ENCODE peak calls at places on chromosomes 2 and 18, in four cellular contexts. Q is HepG2, I is K562, R is GM12878. L is an unnamed sample.

GRCh38 chr18:10140928-10141327 is 227.1 kb downstream of the VAPA start:
- DNase-seq in Q (peak), I (no peak), R (no peak), L (no peak)

GRCh38 chr2:3778841-3779505 is 75.6 kb downstream of the DCDC2C start:
- DNase-seq in Q (no peak), I (no peak), R (no peak), L (no peak)

GRCh38 chr2:183037660-183038340 is 457 bp downstream of the NCKAP1 start:
- DNase-seq in Q (peak), I (peak), R (no peak), L (peak)

GRCh38 chr2:168583064-168583709 is 127.1 kb downstream of the CERS6 start:
- DNase-seq in Q (no peak), I (no peak), R (no peak), L (no peak)

GRCh38 chr2:189074496-189074895 is 100.3 kb downstream of the COL3A1 start:
- DNase-seq in Q (no peak), I (no peak), R (no peak), L (no peak)

GRCh38 chr18:568731-569130 is 11.4 kb upstream of the CETN1 start:
- DNase-seq in Q (no peak), I (no peak), R (no peak), L (no peak)

GRCh38 chr2:70630761-70631160 is 77.1 kb upstream of the TGFA start:
- DNase-seq in Q (no peak), I (no peak), R (no peak), L (no peak)

GRCh38 chr2:102839668-102840388 is 78.0 kb downstream of the TMEM182 start:
- DNase-seq in Q (peak), I (peak), R (peak), L (peak)

GRCh38 chr2:217953531-217953932 is 49.3 kb downstream of the TNS1 start:
- DNase-seq in Q (no peak), I (no peak), R (no peak), L (no peak)

GRCh38 chr2:54945401-54946219 is 104.6 kb downstream of the RTN4 start:
- DNase-seq in Q (peak), I (no peak), R (peak), L (no peak)

GRCh38 chr2:108594132-108594981 is 60.1 kb downstream of the LIMS1 start:
- DNase-seq in Q (peak), I (no peak), R (no peak), L (no peak)

GRCh38 chr2:11692966-11693521 is 23.0 kb upstream of the NTSR2 start:
- DNase-seq in Q (peak), I (peak), R (no peak), L (peak)

GRCh38 chr2:191217580-191217979 is 27.6 kb upstream of the MYO1B start:
- DNase-seq in Q (peak), I (no peak), R (no peak), L (no peak)

GRCh38 chr18:49226935-49227334 is 233.5 kb downstream of the DYM start:
- DNase-seq in Q (no peak), I (no peak), R (no peak), L (no peak)

GRCh38 chr18:72444756-72445155 is 99.4 kb downstream of the CBLN2 start:
- DNase-seq in Q (no peak), I (no peak), R (no peak), L (no peak)

GRCh38 chr2:218026244-218026643 is 23.4 kb upstream of the TNS1 start:
- DNase-seq in Q (no peak), I (no peak), R (no peak), L (no peak)

GRCh38 chr2:98380203-98380535 is 33.9 kb downstream of the CNGA3 start:
- DNase-seq in Q (no peak), I (no peak), R (no peak), L (no peak)

GRCh38 chr18:13229021-13229671 is 10.6 kb downstream of the LDLRAD4 start:
- DNase-seq in Q (no peak), I (no peak), R (no peak), L (no peak)

GRCh38 chr2:75608684-75609333 is 37.8 kb upstream of the MRPL19 start:
- DNase-seq in Q (peak), I (peak), R (no peak), L (peak)

GRCh38 chr2:114754907-114755563 is 312.6 kb downstream of the DPP10 start:
- DNase-seq in Q (no peak), I (no peak), R (no peak), L (no peak)

GRCh38 chr2:128734521-128735295 is 416.0 kb upstream of the HS6ST1 start:
- DNase-seq in Q (no peak), I (no peak), R (no peak), L (peak)

GRCh38 chr2:61218817-61219170 is 56.8 kb downstream of the C2orf74 start:
- DNase-seq in Q (no peak), I (no peak), R (no peak), L (no peak)

GRCh38 chr18:9526458-9526857 is 51.1 kb downstream of the RALBP1 start:
- DNase-seq in Q (no peak), I (no peak), R (no peak), L (no peak)

GRCh38 chr2:207239222-207239674 is 73.5 kb upstream of the KLF7 start:
- DNase-seq in Q (no peak), I (peak), R (no peak), L (no peak)

GRCh38 chr18:27184115-27185024 is 738 bp downstream of the CHST9 start:
- DNase-seq in Q (no peak), I (no peak), R (no peak), L (peak)

GRCh38 chr2:57333221-57333620 is 713.4 kb upstream of the VRK2 start:
- DNase-seq in Q (no peak), I (no peak), R (no peak), L (no peak)

GRCh38 chr18:38368246-38368645 is 802.6 kb upstream of the CELF4 start:
- DNase-seq in Q (no peak), I (no peak), R (no peak), L (no peak)

DNA sequence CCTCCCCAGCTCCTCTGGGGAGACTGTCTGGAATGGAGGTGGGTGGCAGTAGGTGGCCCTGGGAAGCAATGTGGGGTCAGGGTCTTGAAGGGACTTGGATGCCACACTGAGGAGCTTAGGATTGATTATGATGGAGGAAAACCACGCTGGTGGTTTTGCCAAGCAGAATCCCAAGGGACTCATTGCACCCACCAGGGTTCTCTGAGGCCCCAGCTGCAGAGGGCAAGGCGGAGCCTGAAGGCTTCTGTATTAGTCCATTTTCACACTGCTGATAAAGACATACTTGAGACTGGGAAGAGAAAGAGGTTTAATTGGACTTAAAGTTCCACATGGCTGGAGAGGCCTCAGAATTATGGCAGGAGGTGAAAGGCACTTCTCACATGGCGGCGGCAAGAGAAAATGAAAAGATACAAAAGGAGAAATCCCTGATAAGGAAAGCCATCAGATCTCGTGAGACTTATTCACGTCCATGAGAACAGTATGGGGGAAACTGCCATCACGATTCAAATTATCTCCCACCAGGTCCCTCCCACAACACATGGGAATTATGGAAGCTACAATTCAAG is 87.2 kb upstream of the YWHAQ start:
- DNase-seq in Q (no peak), I (no peak), R (no peak), L (no peak)
- TF ChIP-seq ZBTB33 in Q (no peak), I (no peak), R (no peak), L (no peak)

DNA sequence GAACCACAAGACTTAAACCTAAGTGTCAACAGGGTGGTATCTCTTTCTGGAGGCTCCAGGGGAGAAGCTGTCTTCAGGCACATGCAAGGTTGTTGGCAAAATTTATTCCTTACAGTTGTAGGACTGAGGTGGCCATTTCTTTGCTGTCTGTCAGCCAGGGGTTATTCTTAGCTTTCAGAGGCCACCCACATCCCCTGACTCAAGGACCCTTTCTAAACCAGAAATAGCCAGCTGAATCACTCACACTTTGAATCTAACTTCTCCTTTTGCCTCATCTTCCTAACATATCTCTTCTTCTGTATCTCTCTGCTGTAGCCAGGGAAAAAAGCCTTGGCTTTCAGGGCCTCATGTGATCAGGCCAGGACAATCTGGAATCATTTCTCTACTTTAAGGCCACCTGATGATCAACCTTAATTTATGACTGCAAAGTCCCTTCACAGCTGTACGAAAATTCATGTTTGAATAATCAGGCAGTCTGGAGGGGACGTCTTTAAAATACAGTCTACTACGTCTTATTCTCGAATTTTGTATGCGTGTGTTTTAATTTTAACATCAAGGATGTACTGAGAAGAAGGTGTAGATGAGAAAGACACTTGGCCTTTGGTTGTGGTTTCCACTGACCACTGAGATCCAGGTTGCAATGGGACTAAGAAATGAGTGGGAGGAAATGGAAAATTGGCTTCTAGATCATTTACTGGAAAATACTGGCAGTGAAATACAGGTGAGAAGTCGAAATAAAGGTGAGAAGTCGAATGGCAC is 90.4 kb downstream of the DOCK10 start:
- DNase-seq in Q (no peak), I (no peak), R (no peak), L (no peak)
- TF ChIP-seq EP300 in Q (no peak), I (no peak), R (no peak), L (no peak)

GRCh38 chr2:158142568-158143332 is 41.1 kb downstream of the UPP2 start:
- DNase-seq in Q (no peak), I (no peak), R (no peak), L (no peak)

GRCh38 chr2:158142165-158142564 is 40.5 kb downstream of the UPP2 start:
- DNase-seq in Q (no peak), I (no peak), R (no peak), L (no peak)

GRCh38 chr2:158140201-158140600 is 38.5 kb downstream of the UPP2 start:
- DNase-seq in Q (no peak), I (no peak), R (no peak), L (no peak)

DNA sequence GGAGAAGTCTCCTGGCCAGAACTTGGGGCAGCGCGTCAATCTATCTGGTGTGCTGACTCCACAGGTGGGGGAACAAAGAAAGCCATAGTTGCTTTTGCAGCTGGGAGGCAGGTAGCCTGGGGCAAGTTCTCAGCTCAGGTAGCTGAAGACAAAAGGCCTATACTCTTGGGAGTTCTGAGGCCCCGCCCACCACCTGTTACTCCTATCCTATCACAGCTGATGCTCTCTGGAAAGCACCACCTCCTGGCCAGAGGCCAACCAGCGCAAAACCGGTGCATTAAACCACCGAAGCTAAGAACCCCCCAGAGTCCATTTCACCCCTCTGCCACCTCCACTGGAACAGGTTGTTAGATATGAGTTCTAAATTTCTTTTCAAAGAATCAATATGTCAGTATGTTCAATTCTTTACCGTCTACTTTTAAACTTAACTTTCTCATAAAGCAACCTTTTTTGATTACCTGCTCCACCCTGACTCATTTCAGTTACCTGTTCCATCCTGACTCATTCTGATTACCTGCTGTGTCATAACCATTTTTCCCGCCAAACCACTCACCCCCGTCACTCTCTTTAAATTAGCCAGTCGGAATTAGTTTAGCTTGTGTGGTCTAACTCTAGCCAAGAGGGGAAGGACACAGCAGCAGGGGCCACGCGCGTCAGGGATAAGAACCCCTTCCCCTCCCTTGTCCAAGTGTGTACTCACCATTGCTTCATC is 43.4 kb downstream of the UPP2 start:
- DNase-seq in Q (no peak), I (no peak), R (no peak), L (no peak)
- TF ChIP-seq ZBTB33 in Q (no peak), I (no peak), R (no peak), L (no peak)

DNA sequence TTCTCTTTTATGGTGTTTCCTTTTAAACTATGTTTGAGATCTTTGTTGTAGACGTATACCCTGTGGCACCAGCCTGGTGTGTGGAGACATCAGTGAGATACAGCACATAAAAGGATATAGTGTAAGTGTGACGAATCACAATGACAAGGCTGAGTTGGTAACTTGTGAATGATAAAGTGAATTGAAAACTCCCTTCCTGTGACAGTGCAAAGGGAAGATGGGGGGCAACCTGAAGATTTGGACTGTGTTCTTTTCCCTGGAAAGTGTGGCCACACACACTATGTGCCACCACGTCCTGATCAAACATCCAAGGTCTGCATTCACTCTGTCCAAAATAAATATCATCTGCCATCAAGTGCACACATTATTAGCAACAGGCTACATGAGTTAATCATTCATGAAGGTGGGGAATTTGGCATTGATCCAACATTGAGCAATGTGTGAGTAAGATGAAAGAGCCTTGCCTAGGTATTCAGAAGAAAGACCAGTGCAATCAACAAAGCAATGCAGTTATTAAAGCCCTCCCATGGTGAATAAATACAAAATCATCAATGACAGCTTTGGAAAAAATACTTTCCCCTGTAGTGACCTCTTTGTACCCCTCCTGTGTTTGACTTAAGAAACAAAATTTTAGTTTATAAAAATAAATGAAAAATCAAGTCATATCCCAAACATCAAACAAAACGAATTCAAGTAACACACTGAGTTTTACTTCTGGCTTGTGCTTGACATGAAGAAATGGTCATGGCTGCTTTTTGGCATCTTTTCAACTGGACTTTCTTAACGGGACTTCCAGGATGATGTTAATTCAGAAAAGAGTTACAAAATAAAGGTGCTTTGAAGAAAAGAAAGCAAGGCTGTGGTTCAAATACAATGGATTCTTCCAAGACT is 1280.5 kb upstream of the ZEB2 start:
- DNase-seq in Q (peak), I (no peak), R (no peak), L (no peak)
- TF ChIP-seq EP300 in Q (peak), I (no peak), R (no peak), L (no peak)

GRCh38 chr2:37599688-37600525 is 71.5 kb downstream of the CDC42EP3 start:
- DNase-seq in Q (no peak), I (no peak), R (no peak), L (no peak)
- TF ChIP-seq ZBTB33 in Q (no peak), I (no peak), R (no peak), L (no peak)

GRCh38 chr2:20818820-20819219 is 4.1 kb downstream of the LDAH start:
- DNase-seq in Q (no peak), I (no peak), R (no peak), L (no peak)

GRCh38 chr2:20823917-20824316 is 1.0 kb upstream of the LDAH start:
- DNase-seq in Q (no peak), I (no peak), R (no peak), L (no peak)

DNA sequence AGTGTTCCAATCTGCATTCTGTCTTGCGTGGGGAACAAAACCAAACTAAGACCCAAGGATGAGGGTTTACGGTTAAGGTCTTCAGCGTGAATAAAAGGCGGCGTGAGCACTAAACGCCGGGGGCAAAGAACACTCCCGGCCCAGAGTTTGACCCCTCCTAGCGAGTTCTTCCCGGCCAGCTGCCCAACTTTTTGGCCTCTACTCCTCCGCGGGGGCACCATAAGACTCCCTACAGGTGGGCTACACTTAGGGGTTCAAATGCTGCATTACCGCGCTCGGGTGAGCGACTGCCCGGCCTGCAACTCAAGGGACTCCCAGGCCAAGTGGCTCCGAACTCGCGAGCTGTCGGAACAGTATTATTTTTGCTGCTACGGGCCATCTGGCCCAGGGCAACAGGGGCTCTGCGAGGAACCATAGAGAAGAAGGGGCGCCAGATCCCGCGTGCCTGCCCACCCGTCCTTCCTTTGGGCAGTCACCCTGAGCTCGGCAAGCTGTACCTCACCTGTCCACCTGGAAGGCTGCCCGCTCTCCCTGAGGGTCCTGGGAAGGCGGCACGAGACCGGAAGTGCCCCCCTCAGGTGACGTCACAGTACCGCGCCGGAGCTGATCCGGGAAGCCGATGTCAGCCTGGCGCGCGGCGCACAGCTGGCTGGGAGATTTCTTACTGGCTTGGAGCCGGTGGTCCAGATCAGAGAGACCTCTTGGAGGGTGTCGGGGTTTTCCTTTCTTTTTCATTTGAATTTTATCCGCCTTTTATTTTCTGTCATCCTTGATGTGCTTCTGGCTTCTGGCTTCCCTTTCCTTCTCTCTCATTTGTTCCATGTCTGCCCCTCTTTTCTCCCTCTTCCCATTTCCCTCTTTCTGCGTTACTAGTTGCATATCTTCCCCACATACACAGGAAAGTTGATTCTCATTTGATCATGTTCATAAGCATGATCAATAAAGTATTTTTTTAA is at the start of gene LDAH:
- DNase-seq in Q (peak), I (peak), R (peak), L (peak)
- TF ChIP-seq EP300 in Q (peak), I (peak), R (peak), L (peak)

GRCh38 chr2:62415019-62415431 is 91.0 kb downstream of the TMEM17 start:
- DNase-seq in Q (no peak), I (no peak), R (peak), L (no peak)
- TF ChIP-seq ZBTB33 in Q (no peak), I (no peak), R (no peak), L (no peak)

GRCh38 chr18:78978336-78979057 is 1.1 kb upstream of the SALL3 start:
- DNase-seq in Q (no peak), I (no peak), R (no peak), L (no peak)
- TF ChIP-seq EP300 in Q (no peak), I (no peak), R (no peak), L (no peak)

DNA sequence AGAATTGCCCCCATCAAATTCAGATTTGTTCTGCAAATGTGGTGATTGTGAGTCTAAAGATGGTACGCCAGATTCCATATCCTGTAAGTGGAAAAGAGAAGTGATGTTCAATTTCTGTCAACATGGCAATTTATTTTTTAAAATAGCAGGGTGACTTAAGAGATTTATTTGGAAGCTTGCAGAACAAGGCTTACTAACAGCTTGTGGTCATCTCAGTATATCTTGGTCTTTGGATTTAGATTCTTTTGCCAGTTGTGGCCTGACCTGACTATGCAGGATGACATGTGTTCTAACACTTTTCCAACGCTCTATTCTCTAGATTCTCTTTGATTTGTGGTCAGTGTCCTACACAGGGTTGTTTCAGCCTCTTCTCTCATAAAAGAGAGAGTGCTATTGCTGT is 74.4 kb downstream of the MAP3K20 start:
- DNase-seq in Q (no peak), I (no peak), R (no peak), L (no peak)
- TF ChIP-seq ZBTB33 in Q (no peak), I (no peak), R (no peak), L (no peak)

GRCh38 chr2:28621172-28622100 is 125.6 kb downstream of the PLB1 start:
- DNase-seq in Q (peak), I (peak), R (no peak), L (peak)
- TF ChIP-seq EP300 in Q (no peak), I (no peak), R (no peak), L (no peak)

L was measured in SK-N-SH.